ENCODE peak calls at places on chromosome 20, in six cellular contexts. One of them, this sample, is unnamed. For H3K27me3 and H3K4me1, the result is how much of the 10 kb centered on the place peaks cover.

GRCh38 chr20:957544-957943 is 41.4 kb upstream of the ANGPT4 start:
- DNase-seq in left lung: no peak
- DNase-seq in heart right ventricle: no peak
- DNase-seq in colonic mucosa: no peak
- DNase-seq in PC-9: no peak
- DNase-seq in uterus: no peak
- DNase-seq in this sample: no peak

GRCh38 chr20:23143986-23144695 is 58.0 kb upstream of the CD93 start:
- DNase-seq in left lung: no peak
- DNase-seq in heart right ventricle: no peak
- DNase-seq in colonic mucosa: no peak
- DNase-seq in PC-9: peak
- DNase-seq in uterus: no peak
- DNase-seq in this sample: no peak

GRCh38 chr20:32482251-32483220 is 102.6 kb downstream of the NOL4L start:
- DNase-seq in left lung: peak
- DNase-seq in heart right ventricle: peak
- DNase-seq in colonic mucosa: peak
- DNase-seq in PC-9: no peak
- DNase-seq in uterus: no peak
- DNase-seq in this sample: no peak

GRCh38 chr20:53302695-53303094 is 290.9 kb downstream of the ZNF217 start:
- DNase-seq in left lung: no peak
- DNase-seq in heart right ventricle: no peak
- DNase-seq in colonic mucosa: no peak
- DNase-seq in PC-9: no peak
- DNase-seq in uterus: no peak
- DNase-seq in this sample: no peak

GRCh38 chr20:3802524-3803239 is 6.6 kb downstream of the CDC25B start:
- DNase-seq in left lung: no peak
- DNase-seq in heart right ventricle: no peak
- DNase-seq in colonic mucosa: no peak
- DNase-seq in PC-9: no peak
- DNase-seq in uterus: no peak
- DNase-seq in this sample: no peak

GRCh38 chr20:64255361-64256281 is at the start of gene PCMTD2:
- DNase-seq in left lung: peak
- DNase-seq in heart right ventricle: peak
- DNase-seq in colonic mucosa: peak
- DNase-seq in PC-9: peak
- DNase-seq in uterus: peak
- DNase-seq in this sample: peak

GRCh38 chr20:18524646-18525045 is 16.9 kb downstream of the SEC23B start:
- DNase-seq in left lung: no peak
- DNase-seq in heart right ventricle: no peak
- DNase-seq in colonic mucosa: no peak
- DNase-seq in PC-9: peak
- DNase-seq in uterus: no peak
- DNase-seq in this sample: no peak

GRCh38 chr20:37907677-37908397 is 4.9 kb downstream of the VSTM2L start:
- DNase-seq in left lung: peak
- DNase-seq in heart right ventricle: no peak
- DNase-seq in colonic mucosa: no peak
- DNase-seq in PC-9: peak
- DNase-seq in uterus: no peak
- DNase-seq in this sample: no peak

GRCh38 chr20:41100001-41100480 is 37.3 kb upstream of the PLCG1 start:
- DNase-seq in left lung: no peak
- DNase-seq in heart right ventricle: no peak
- DNase-seq in colonic mucosa: no peak
- DNase-seq in PC-9: no peak
- DNase-seq in uterus: no peak
- DNase-seq in this sample: no peak

DNA sequence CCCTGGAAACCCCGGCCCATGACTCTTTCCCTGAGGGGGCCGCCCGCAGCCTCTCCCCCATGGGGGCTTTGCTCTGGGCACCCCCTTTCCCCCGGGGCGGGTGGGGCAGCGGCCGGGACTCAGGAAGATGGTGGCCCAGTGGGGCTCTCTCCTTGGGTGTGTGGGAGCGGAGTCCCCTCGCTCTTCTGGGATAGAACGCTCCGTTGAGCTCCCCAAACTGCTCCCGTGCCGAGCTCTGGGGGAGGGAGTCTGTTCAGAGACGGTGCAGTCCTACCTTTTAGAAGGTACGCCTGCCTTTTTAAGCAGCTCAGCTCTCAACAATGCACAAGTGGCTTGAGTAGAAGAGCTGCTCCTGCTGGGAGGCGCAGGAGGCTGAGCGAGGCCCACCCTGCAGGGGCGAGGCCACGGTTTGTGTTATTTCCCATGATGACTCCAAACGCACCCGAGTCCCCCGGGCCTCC is 21.7 kb upstream of the BHLHE23 start:
- DNase-seq in left lung: peak
- DNase-seq in heart right ventricle: no peak
- DNase-seq in colonic mucosa: no peak
- DNase-seq in PC-9: no peak
- DNase-seq in uterus: no peak
- DNase-seq in this sample: no peak
- H3K27me3 ChIP-seq in left lung: half or more
- H3K27me3 ChIP-seq in heart right ventricle: half or more
- H3K27me3 ChIP-seq in colonic mucosa: under half
- H3K27me3 ChIP-seq in PC-9: half or more
- H3K27me3 ChIP-seq in uterus: under half
- H3K27me3 ChIP-seq in this sample: under half

GRCh38 chr20:43944653-43945235 is 30.1 kb downstream of the TOX2 start:
- DNase-seq in left lung: no peak
- DNase-seq in heart right ventricle: no peak
- DNase-seq in colonic mucosa: no peak
- DNase-seq in PC-9: peak
- DNase-seq in uterus: no peak
- DNase-seq in this sample: no peak
- H3K4me1 ChIP-seq in left lung: under half
- H3K4me1 ChIP-seq in heart right ventricle: under half
- H3K4me1 ChIP-seq in colonic mucosa: under half
- H3K4me1 ChIP-seq in PC-9: half or more
- H3K4me1 ChIP-seq in uterus: under half
- H3K4me1 ChIP-seq in this sample: under half

GRCh38 chr20:4949833-4950178 is 51.5 kb downstream of the SLC23A2 start:
- DNase-seq in left lung: no peak
- DNase-seq in heart right ventricle: no peak
- DNase-seq in colonic mucosa: peak
- DNase-seq in PC-9: no peak
- DNase-seq in uterus: peak
- DNase-seq in this sample: no peak
- H3K4me3 ChIP-seq in left lung: no peak
- H3K4me3 ChIP-seq in heart right ventricle: no peak
- H3K4me3 ChIP-seq in colonic mucosa: no peak
- H3K4me3 ChIP-seq in PC-9: no peak
- H3K4me3 ChIP-seq in uterus: no peak
- H3K4me3 ChIP-seq in this sample: no peak

GRCh38 chr20:57033994-57034393 is 232.4 kb downstream of the BMP7 start:
- DNase-seq in left lung: no peak
- DNase-seq in heart right ventricle: no peak
- DNase-seq in colonic mucosa: no peak
- DNase-seq in PC-9: no peak
- DNase-seq in uterus: no peak
- DNase-seq in this sample: no peak

GRCh38 chr20:57027752-57028151 is 238.7 kb downstream of the BMP7 start:
- DNase-seq in left lung: no peak
- DNase-seq in heart right ventricle: no peak
- DNase-seq in colonic mucosa: no peak
- DNase-seq in PC-9: no peak
- DNase-seq in uterus: no peak
- DNase-seq in this sample: no peak

GRCh38 chr20:57031867-57032355 is 234.5 kb downstream of the BMP7 start:
- DNase-seq in left lung: no peak
- DNase-seq in heart right ventricle: no peak
- DNase-seq in colonic mucosa: no peak
- DNase-seq in PC-9: no peak
- DNase-seq in uterus: no peak
- DNase-seq in this sample: no peak

GRCh38 chr20:57032847-57033246 is 233.6 kb downstream of the BMP7 start:
- DNase-seq in left lung: no peak
- DNase-seq in heart right ventricle: no peak
- DNase-seq in colonic mucosa: no peak
- DNase-seq in PC-9: no peak
- DNase-seq in uterus: no peak
- DNase-seq in this sample: no peak

GRCh38 chr20:57030611-57031600 is 235.5 kb downstream of the BMP7 start:
- DNase-seq in left lung: no peak
- DNase-seq in heart right ventricle: no peak
- DNase-seq in colonic mucosa: no peak
- DNase-seq in PC-9: peak
- DNase-seq in uterus: no peak
- DNase-seq in this sample: no peak
- H3K27me3 ChIP-seq in left lung: half or more
- H3K27me3 ChIP-seq in heart right ventricle: under half
- H3K27me3 ChIP-seq in colonic mucosa: under half
- H3K27me3 ChIP-seq in PC-9: under half
- H3K27me3 ChIP-seq in uterus: under half
- H3K27me3 ChIP-seq in this sample: under half

GRCh38 chr20:47561603-47562583 is 60.2 kb downstream of the NCOA3 start:
- DNase-seq in left lung: no peak
- DNase-seq in heart right ventricle: no peak
- DNase-seq in colonic mucosa: no peak
- DNase-seq in PC-9: no peak
- DNase-seq in uterus: no peak
- DNase-seq in this sample: no peak

GRCh38 chr20:47558295-47558694 is 56.6 kb downstream of the NCOA3 start:
- DNase-seq in left lung: no peak
- DNase-seq in heart right ventricle: peak
- DNase-seq in colonic mucosa: no peak
- DNase-seq in PC-9: no peak
- DNase-seq in uterus: no peak
- DNase-seq in this sample: no peak

GRCh38 chr20:47558699-47559098 is 57.0 kb downstream of the NCOA3 start:
- DNase-seq in left lung: no peak
- DNase-seq in heart right ventricle: no peak
- DNase-seq in colonic mucosa: no peak
- DNase-seq in PC-9: no peak
- DNase-seq in uterus: no peak
- DNase-seq in this sample: no peak

GRCh38 chr20:47559141-47559540 is 57.5 kb downstream of the NCOA3 start:
- DNase-seq in left lung: no peak
- DNase-seq in heart right ventricle: no peak
- DNase-seq in colonic mucosa: no peak
- DNase-seq in PC-9: no peak
- DNase-seq in uterus: no peak
- DNase-seq in this sample: no peak

GRCh38 chr20:47561175-47561574 is 59.5 kb downstream of the NCOA3 start:
- DNase-seq in left lung: no peak
- DNase-seq in heart right ventricle: no peak
- DNase-seq in colonic mucosa: no peak
- DNase-seq in PC-9: no peak
- DNase-seq in uterus: no peak
- DNase-seq in this sample: no peak
- H3K4me1 ChIP-seq in left lung: under half
- H3K4me1 ChIP-seq in heart right ventricle: half or more
- H3K4me1 ChIP-seq in colonic mucosa: under half
- H3K4me1 ChIP-seq in PC-9: under half
- H3K4me1 ChIP-seq in uterus: under half
- H3K4me1 ChIP-seq in this sample: under half

GRCh38 chr20:34675561-34675960 is 1.3 kb downstream of the PIGU start:
- DNase-seq in left lung: no peak
- DNase-seq in heart right ventricle: no peak
- DNase-seq in colonic mucosa: no peak
- DNase-seq in PC-9: no peak
- DNase-seq in uterus: no peak
- DNase-seq in this sample: no peak
- H3K4me3 ChIP-seq in left lung: no peak
- H3K4me3 ChIP-seq in heart right ventricle: peak
- H3K4me3 ChIP-seq in colonic mucosa: peak
- H3K4me3 ChIP-seq in PC-9: peak
- H3K4me3 ChIP-seq in uterus: no peak
- H3K4me3 ChIP-seq in this sample: no peak

GRCh38 chr20:60868316-60868891 is 383.7 kb upstream of the CDH4 start:
- DNase-seq in left lung: no peak
- DNase-seq in heart right ventricle: no peak
- DNase-seq in colonic mucosa: no peak
- DNase-seq in PC-9: no peak
- DNase-seq in uterus: no peak
- DNase-seq in this sample: no peak
- H3K27me3 ChIP-seq in left lung: under half
- H3K27me3 ChIP-seq in heart right ventricle: under half
- H3K27me3 ChIP-seq in colonic mucosa: under half
- H3K27me3 ChIP-seq in PC-9: half or more
- H3K27me3 ChIP-seq in uterus: under half
- H3K27me3 ChIP-seq in this sample: under half

DNA sequence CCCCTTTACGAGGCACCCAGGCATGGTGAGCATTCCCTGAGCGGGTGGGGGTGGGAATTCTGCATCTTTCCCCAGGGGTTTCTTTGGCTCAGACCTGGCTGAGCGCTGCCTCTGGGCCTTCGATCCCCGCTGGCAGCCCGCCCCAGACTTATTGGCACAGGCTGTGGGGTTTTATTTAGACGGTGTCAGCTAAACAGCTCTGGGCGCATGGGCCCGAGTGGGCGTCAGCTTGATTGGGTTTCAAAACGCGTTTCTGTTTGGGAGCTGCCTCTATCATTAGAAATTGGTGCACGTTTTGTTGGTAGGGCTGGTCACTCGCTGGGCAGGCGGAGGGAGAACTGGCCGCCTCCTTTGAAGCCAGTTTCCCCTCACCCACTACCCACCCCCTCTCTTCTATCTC is 21.0 kb downstream of the PMEPA1 start:
- DNase-seq in left lung: no peak
- DNase-seq in heart right ventricle: peak
- DNase-seq in colonic mucosa: no peak
- DNase-seq in PC-9: no peak
- DNase-seq in uterus: no peak
- DNase-seq in this sample: no peak
- H3K4me1 ChIP-seq in left lung: under half
- H3K4me1 ChIP-seq in heart right ventricle: half or more
- H3K4me1 ChIP-seq in colonic mucosa: under half
- H3K4me1 ChIP-seq in PC-9: half or more
- H3K4me1 ChIP-seq in uterus: under half
- H3K4me1 ChIP-seq in this sample: under half

This sample was measured in naive thymus-derived CD4-positive, alpha-beta T cell.